ENCODE peak calls at places on chromosomes 12 and 14, in six cellular contexts. V is aorta; N is astrocyte of the cerebellum; E is GM23248; J is colonic mucosa; A is CD8-positive, alpha-beta memory T cell. D is an unnamed sample.

GRCh38 chr14:51424569-51425251 is 184.7 kb downstream of the TMX1 start:
- DNase-seq in J (no peak), V (no peak), N (no peak), E (peak; percentile 59), A (no peak), D (peak; percentile 15)

GRCh38 chr12:117365072-117365616 is 3.7 kb upstream of the NOS1 start:
- DNase-seq in V (no peak), J (no peak), E (no peak), N (no peak), A (no peak), D (no peak)

GRCh38 chr14:100536721-100537700 is 50.2 kb downstream of the BEGAIN start:
- DNase-seq in A (no peak), J (peak; percentile 14), N (no peak), E (no peak), V (peak; percentile 24), D (peak; percentile 1)

GRCh38 chr14:101065246-101065645 is 161.7 kb upstream of the RTL1 start:
- DNase-seq in N (no peak), J (no peak), E (no peak), V (peak; percentile 26), A (no peak), D (no peak)

GRCh38 chr12:73598626-73599025 is 939.0 kb upstream of the ATXN7L3B start:
- DNase-seq in J (no peak), N (no peak), E (no peak), V (no peak), A (no peak), D (no peak)

GRCh38 chr12:2826721-2827515 is 7.9 kb downstream of the NRIP2 start:
- DNase-seq in E (no peak), N (no peak), V (no peak), A (no peak), J (no peak), D (no peak)

GRCh38 chr14:102870246-102870645 is 52.2 kb upstream of the AMN start:
- DNase-seq in A (no peak), E (no peak), V (no peak), N (no peak), J (no peak), D (no peak)

GRCh38 chr12:127293507-127294310 is 973.3 kb upstream of the TMEM132C start:
- DNase-seq in J (peak; percentile 40), E (peak; percentile 89), V (peak; percentile 69), A (no peak), N (peak; percentile 23), D (peak; percentile 25)

GRCh38 chr14:77243853-77244252 is 27.2 kb downstream of the NGB start:
- DNase-seq in V (no peak), N (no peak), J (no peak), E (no peak), A (no peak), D (no peak)

GRCh38 chr14:103020271-103020910 is 37.0 kb downstream of the CDC42BPB start:
- DNase-seq in E (no peak), A (no peak), N (no peak), V (no peak), J (no peak), D (no peak)

GRCh38 chr12:122064034-122064777 is 14.3 kb upstream of the MLXIP start:
- DNase-seq in J (peak; percentile 92), E (peak; percentile 63), V (peak; percentile 87), N (peak; percentile 89), A (no peak), D (peak; percentile 90)

GRCh38 chr14:61103541-61104339 is 122.7 kb downstream of the SLC38A6 start:
- DNase-seq in E (peak; percentile 97), J (no peak), A (no peak), N (peak; percentile 94), V (peak; percentile 85), D (peak; percentile 26)

GRCh38 chr12:103727638-103728037 is 113.4 kb downstream of the NT5DC3 start:
- DNase-seq in V (no peak), E (peak; percentile 5), N (no peak), J (no peak), A (no peak), D (no peak)

GRCh38 chr12:50620050-50620974 is 115.5 kb downstream of the DIP2B start:
- DNase-seq in N (peak; percentile 72), E (peak; percentile 94), J (no peak), V (no peak), A (no peak), D (no peak)

GRCh38 chr14:68208218-68208617 is 388.6 kb downstream of the RAD51B start:
- DNase-seq in E (peak; percentile 55), V (no peak), A (no peak), N (peak; percentile 67), J (no peak), D (no peak)

GRCh38 chr14:68211886-68212285 is 392.3 kb downstream of the RAD51B start:
- DNase-seq in A (no peak), E (no peak), J (no peak), V (no peak), N (no peak), D (no peak)

GRCh38 chr14:68208726-68209125 is 389.1 kb downstream of the RAD51B start:
- DNase-seq in V (no peak), J (no peak), A (no peak), E (no peak), N (no peak), D (no peak)

GRCh38 chr14:68211421-68211820 is 391.8 kb downstream of the RAD51B start:
- DNase-seq in E (peak; percentile 28), J (no peak), N (no peak), V (no peak), A (no peak), D (no peak)

DNA sequence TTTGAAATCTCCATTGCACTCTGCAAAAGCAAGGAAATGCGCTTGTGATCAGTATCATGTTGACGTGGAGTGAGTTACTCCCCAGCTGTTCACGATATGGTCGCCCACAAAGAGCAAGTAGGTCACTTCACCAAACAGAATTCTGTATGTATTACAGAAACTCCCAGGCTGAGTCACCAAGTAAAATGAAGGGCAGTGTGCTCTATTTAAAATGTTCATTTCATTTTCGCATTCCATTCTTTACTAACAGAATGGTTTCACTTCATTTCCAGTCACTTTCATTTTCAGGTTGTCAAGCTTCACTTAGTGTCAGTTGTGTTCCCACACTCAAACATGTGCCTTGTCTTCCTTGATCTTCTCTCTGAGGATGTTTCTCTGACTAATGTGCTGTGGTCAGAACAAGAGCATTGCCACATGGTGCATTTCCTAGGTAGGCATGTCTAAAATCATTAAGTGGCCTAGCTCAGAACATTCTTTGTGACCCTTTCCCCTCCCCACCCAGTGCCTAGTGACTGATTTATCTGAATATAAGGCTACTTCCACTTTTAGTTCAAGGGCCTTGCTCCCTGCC is 391.2 kb downstream of the RAD51B start:
- DNase-seq in J (no peak), A (peak; percentile 28), N (peak; percentile 71), E (peak; percentile 91), V (no peak), D (no peak)
- H3K4me3 ChIP-seq in J (no peak overlapping the region), A (peak overlapping the region; percentile 43), N (no peak overlapping the region), E (peak overlapping the region; percentile 61), V (peak overlapping the region; percentile 26), D (peak overlapping the region; percentile 22)

GRCh38 chr12:93753838-93754429 is 76.8 kb downstream of the CRADD start:
- DNase-seq in N (no peak), V (no peak), E (no peak), J (no peak), A (no peak), D (no peak)
- H3K4me3 ChIP-seq in N (no peak overlapping the region), V (no peak overlapping the region), E (no peak overlapping the region), J (no peak overlapping the region), A (no peak overlapping the region), D (no peak overlapping the region)

GRCh38 chr12:25976289-25976688 is 17.8 kb downstream of the RASSF8 start:
- DNase-seq in J (no peak), E (peak; percentile 60), V (no peak), N (no peak), A (no peak), D (peak; percentile 69)
- H3K4me3 ChIP-seq in J (no peak overlapping the region), E (peak overlapping the region; percentile 65), V (no peak overlapping the region), N (peak overlapping the region; percentile 22), A (no peak overlapping the region), D (peak overlapping the region; percentile 44)

GRCh38 chr14:74954232-74954946 is 1.0 kb downstream of the PGF start:
- DNase-seq in A (no peak), V (peak; percentile 72), E (no peak), J (no peak), N (no peak), D (no peak)
- H3K4me3 ChIP-seq in A (no peak overlapping the region), V (no peak overlapping the region), E (no peak overlapping the region), J (peak overlapping the region; percentile 54), N (peak overlapping the region; percentile 51), D (peak overlapping the region; percentile 66)

GRCh38 chr12:111074965-111075364 is 154.6 kb upstream of the MYL2 start:
- DNase-seq in A (no peak), N (no peak), V (no peak), E (no peak), J (no peak), D (no peak)

GRCh38 chr12:111076199-111076598 is 155.8 kb upstream of the MYL2 start:
- DNase-seq in V (no peak), E (no peak), N (no peak), J (no peak), A (no peak), D (no peak)

GRCh38 chr12:111069886-111070285 is 149.5 kb upstream of the MYL2 start:
- DNase-seq in J (no peak), E (no peak), V (peak; percentile 8), N (no peak), A (no peak), D (no peak)

GRCh38 chr12:111074559-111074958 is 154.2 kb upstream of the MYL2 start:
- DNase-seq in V (no peak), E (no peak), J (no peak), N (no peak), A (no peak), D (no peak)

GRCh38 chr12:111072299-111072698 is 151.9 kb upstream of the MYL2 start:
- DNase-seq in E (no peak), V (no peak), A (no peak), J (no peak), N (no peak), D (no peak)
- H3K4me3 ChIP-seq in E (no peak overlapping the region), V (no peak overlapping the region), A (no peak overlapping the region), J (no peak overlapping the region), N (no peak overlapping the region), D (no peak overlapping the region)

GRCh38 chr12:56153291-56154065 is 1.1 kb downstream of the MYL6B start:
- DNase-seq in V (no peak), E (no peak), J (no peak), A (no peak), N (no peak), D (no peak)
- H3K4me3 ChIP-seq in V (no peak overlapping the region), E (peak overlapping the region; percentile 78), J (no peak overlapping the region), A (no peak overlapping the region), N (peak overlapping the region; percentile 75), D (peak overlapping the region; percentile 77)

GRCh38 chr14:68682166-68683103 is 110.4 kb downstream of the ZFP36L1 start:
- DNase-seq in E (peak; percentile 96), A (no peak), J (peak; percentile 44), N (peak; percentile 90), V (peak; percentile 81), D (peak; percentile 55)
- H3K4me3 ChIP-seq in E (no peak overlapping the region), A (no peak overlapping the region), J (no peak overlapping the region), N (no peak overlapping the region), V (no peak overlapping the region), D (no peak overlapping the region)

D was measured in gastrocnemius medialis.